ENCODE peak calls at places on chromosomes 11 and 22, in nine cellular contexts. One of them, this sample, is unnamed.
A peak's percentile ranks its signal among the peaks of the same experiment; 100 is the strongest.

GRCh38 chr11:95388086-95388485 is 157.1 kb upstream of the SESN3 start:
- DNase-seq in activated naive CD4-positive, alpha-beta T cell treated with anti-CD3 and anti-CD28 coated beads, Interleukin-2, amount 50 U/mL, for 72 hours: no peak
- DNase-seq in EL: no peak
- DNase-seq in upper lobe of right lung: no peak
- DNase-seq in GM12891: no peak
- DNase-seq in left ventricle myocardium inferior: no peak
- DNase-seq in transverse colon: no peak
- DNase-seq in cardiac muscle cell: no peak
- DNase-seq in AG09309: no peak
- DNase-seq in this sample: no peak

GRCh38 chr11:84407091-84407490 is 1120.9 kb upstream of the CCDC90B start:
- DNase-seq in GM12891: no peak
- DNase-seq in left ventricle myocardium inferior: no peak
- DNase-seq in EL: no peak
- DNase-seq in activated naive CD4-positive, alpha-beta T cell treated with anti-CD3 and anti-CD28 coated beads, Interleukin-2, amount 50 U/mL, for 72 hours: no peak
- DNase-seq in transverse colon: no peak
- DNase-seq in cardiac muscle cell: no peak
- DNase-seq in AG09309: no peak
- DNase-seq in upper lobe of right lung: no peak
- DNase-seq in this sample: no peak

GRCh38 chr11:65817312-65817814 is 16.4 kb upstream of the SNX32 start:
- DNase-seq in activated naive CD4-positive, alpha-beta T cell treated with anti-CD3 and anti-CD28 coated beads, Interleukin-2, amount 50 U/mL, for 72 hours: no peak
- DNase-seq in left ventricle myocardium inferior: no peak
- DNase-seq in EL: no peak
- DNase-seq in GM12891: no peak
- DNase-seq in AG09309: no peak
- DNase-seq in upper lobe of right lung: no peak
- DNase-seq in cardiac muscle cell: peak; percentile 24
- DNase-seq in transverse colon: no peak
- DNase-seq in this sample: no peak

GRCh38 chr11:120028181-120028935 is 109.6 kb downstream of the TRIM29 start:
- DNase-seq in transverse colon: no peak
- DNase-seq in upper lobe of right lung: no peak
- DNase-seq in activated naive CD4-positive, alpha-beta T cell treated with anti-CD3 and anti-CD28 coated beads, Interleukin-2, amount 50 U/mL, for 72 hours: no peak
- DNase-seq in cardiac muscle cell: no peak
- DNase-seq in left ventricle myocardium inferior: no peak
- DNase-seq in AG09309: no peak
- DNase-seq in EL: no peak
- DNase-seq in GM12891: no peak
- DNase-seq in this sample: no peak

GRCh38 chr11:111347723-111348115 is 31.4 kb downstream of the POU2AF1 start:
- DNase-seq in EL: peak; percentile 45
- DNase-seq in cardiac muscle cell: peak; percentile 46
- DNase-seq in AG09309: no peak
- DNase-seq in activated naive CD4-positive, alpha-beta T cell treated with anti-CD3 and anti-CD28 coated beads, Interleukin-2, amount 50 U/mL, for 72 hours: no peak
- DNase-seq in upper lobe of right lung: no peak
- DNase-seq in left ventricle myocardium inferior: no peak
- DNase-seq in GM12891: no peak
- DNase-seq in transverse colon: no peak
- DNase-seq in this sample: peak; percentile 43

GRCh38 chr11:113697798-113698407 is 8.2 kb downstream of the TMPRSS5 start:
- DNase-seq in activated naive CD4-positive, alpha-beta T cell treated with anti-CD3 and anti-CD28 coated beads, Interleukin-2, amount 50 U/mL, for 72 hours: no peak
- DNase-seq in EL: no peak
- DNase-seq in transverse colon: no peak
- DNase-seq in upper lobe of right lung: no peak
- DNase-seq in GM12891: no peak
- DNase-seq in cardiac muscle cell: no peak
- DNase-seq in AG09309: no peak
- DNase-seq in left ventricle myocardium inferior: no peak
- DNase-seq in this sample: no peak

GRCh38 chr11:13354335-13354734 is 76.7 kb downstream of the BMAL1 start:
- DNase-seq in left ventricle myocardium inferior: no peak
- DNase-seq in GM12891: no peak
- DNase-seq in activated naive CD4-positive, alpha-beta T cell treated with anti-CD3 and anti-CD28 coated beads, Interleukin-2, amount 50 U/mL, for 72 hours: no peak
- DNase-seq in upper lobe of right lung: no peak
- DNase-seq in cardiac muscle cell: peak; percentile 50
- DNase-seq in transverse colon: no peak
- DNase-seq in EL: peak; percentile 48
- DNase-seq in AG09309: no peak
- DNase-seq in this sample: peak; percentile 31

GRCh38 chr11:19604679-19605375 is 107.8 kb upstream of the NAV2 start:
- DNase-seq in left ventricle myocardium inferior: no peak
- DNase-seq in cardiac muscle cell: no peak
- DNase-seq in upper lobe of right lung: no peak
- DNase-seq in transverse colon: no peak
- DNase-seq in activated naive CD4-positive, alpha-beta T cell treated with anti-CD3 and anti-CD28 coated beads, Interleukin-2, amount 50 U/mL, for 72 hours: no peak
- DNase-seq in AG09309: no peak
- DNase-seq in GM12891: no peak
- DNase-seq in EL: no peak
- DNase-seq in this sample: no peak

GRCh38 chr11:69380921-69381581 is 87.1 kb downstream of the MYEOV start:
- DNase-seq in EL: no peak
- DNase-seq in upper lobe of right lung: peak; percentile 58
- DNase-seq in activated naive CD4-positive, alpha-beta T cell treated with anti-CD3 and anti-CD28 coated beads, Interleukin-2, amount 50 U/mL, for 72 hours: peak; percentile 44
- DNase-seq in AG09309: no peak
- DNase-seq in cardiac muscle cell: no peak
- DNase-seq in transverse colon: peak; percentile 4
- DNase-seq in GM12891: no peak
- DNase-seq in left ventricle myocardium inferior: no peak
- DNase-seq in this sample: no peak

GRCh38 chr11:46239801-46240061 is 37.7 kb upstream of the CREB3L1 start:
- DNase-seq in activated naive CD4-positive, alpha-beta T cell treated with anti-CD3 and anti-CD28 coated beads, Interleukin-2, amount 50 U/mL, for 72 hours: no peak
- DNase-seq in cardiac muscle cell: peak; percentile 48
- DNase-seq in EL: peak; percentile 64
- DNase-seq in GM12891: no peak
- DNase-seq in AG09309: no peak
- DNase-seq in upper lobe of right lung: no peak
- DNase-seq in left ventricle myocardium inferior: no peak
- DNase-seq in transverse colon: no peak
- DNase-seq in this sample: no peak

GRCh38 chr11:73236879-73237278 is 18.8 kb downstream of the P2RY2 start:
- DNase-seq in activated naive CD4-positive, alpha-beta T cell treated with anti-CD3 and anti-CD28 coated beads, Interleukin-2, amount 50 U/mL, for 72 hours: no peak
- DNase-seq in AG09309: no peak
- DNase-seq in GM12891: peak; percentile 72
- DNase-seq in transverse colon: peak; percentile 62
- DNase-seq in EL: peak; percentile 43
- DNase-seq in cardiac muscle cell: peak; percentile 49
- DNase-seq in upper lobe of right lung: peak; percentile 68
- DNase-seq in left ventricle myocardium inferior: peak; percentile 51
- DNase-seq in this sample: peak; percentile 32

GRCh38 chr11:104529213-104529612 is 365.3 kb upstream of the PDGFD start:
- DNase-seq in activated naive CD4-positive, alpha-beta T cell treated with anti-CD3 and anti-CD28 coated beads, Interleukin-2, amount 50 U/mL, for 72 hours: no peak
- DNase-seq in AG09309: no peak
- DNase-seq in left ventricle myocardium inferior: no peak
- DNase-seq in transverse colon: no peak
- DNase-seq in upper lobe of right lung: no peak
- DNase-seq in EL: no peak
- DNase-seq in cardiac muscle cell: peak; percentile 36
- DNase-seq in GM12891: no peak
- DNase-seq in this sample: no peak

GRCh38 chr11:66013762-66014100 is 1.9 kb downstream of the CST6 start:
- DNase-seq in upper lobe of right lung: no peak
- DNase-seq in activated naive CD4-positive, alpha-beta T cell treated with anti-CD3 and anti-CD28 coated beads, Interleukin-2, amount 50 U/mL, for 72 hours: no peak
- DNase-seq in transverse colon: no peak
- DNase-seq in cardiac muscle cell: no peak
- DNase-seq in GM12891: no peak
- DNase-seq in AG09309: no peak
- DNase-seq in left ventricle myocardium inferior: no peak
- DNase-seq in EL: no peak
- DNase-seq in this sample: no peak

GRCh38 chr22:40950888-40951794 is at the start of gene RBX1:
- DNase-seq in transverse colon: peak; percentile 99
- DNase-seq in left ventricle myocardium inferior: peak; percentile 98
- DNase-seq in EL: peak; percentile 98
- DNase-seq in AG09309: peak; percentile 92
- DNase-seq in upper lobe of right lung: peak; percentile 99
- DNase-seq in cardiac muscle cell: peak; percentile 99
- DNase-seq in GM12891: peak; percentile 90
- DNase-seq in activated naive CD4-positive, alpha-beta T cell treated with anti-CD3 and anti-CD28 coated beads, Interleukin-2, amount 50 U/mL, for 72 hours: peak; percentile 99
- DNase-seq in this sample: peak; percentile 99

GRCh38 chr22:24429411-24430365 is 2.3 kb downstream of the ADORA2A start:
- DNase-seq in EL: peak; percentile 43
- DNase-seq in AG09309: no peak
- DNase-seq in transverse colon: no peak
- DNase-seq in GM12891: no peak
- DNase-seq in left ventricle myocardium inferior: peak; percentile 70
- DNase-seq in activated naive CD4-positive, alpha-beta T cell treated with anti-CD3 and anti-CD28 coated beads, Interleukin-2, amount 50 U/mL, for 72 hours: no peak
- DNase-seq in upper lobe of right lung: peak; percentile 69
- DNase-seq in cardiac muscle cell: no peak
- DNase-seq in this sample: no peak

GRCh38 chr22:19213496-19214473 is 35.2 kb upstream of the SLC25A1 start:
- DNase-seq in upper lobe of right lung: no peak
- DNase-seq in activated naive CD4-positive, alpha-beta T cell treated with anti-CD3 and anti-CD28 coated beads, Interleukin-2, amount 50 U/mL, for 72 hours: no peak
- DNase-seq in transverse colon: no peak
- DNase-seq in EL: no peak
- DNase-seq in cardiac muscle cell: peak; percentile 43
- DNase-seq in GM12891: no peak
- DNase-seq in left ventricle myocardium inferior: no peak
- DNase-seq in AG09309: no peak
- DNase-seq in this sample: peak; percentile 8

GRCh38 chr11:12914401-12914912 is 94.7 kb upstream of the RASSF10 start:
- DNase-seq in EL: peak; percentile 18
- DNase-seq in cardiac muscle cell: peak; percentile 42
- DNase-seq in left ventricle myocardium inferior: peak; percentile 75
- DNase-seq in upper lobe of right lung: peak; percentile 67
- DNase-seq in AG09309: peak; percentile 31
- DNase-seq in transverse colon: peak; percentile 24
- DNase-seq in activated naive CD4-positive, alpha-beta T cell treated with anti-CD3 and anti-CD28 coated beads, Interleukin-2, amount 50 U/mL, for 72 hours: no peak
- DNase-seq in GM12891: peak; percentile 26
- DNase-seq in this sample: peak; percentile 90

GRCh38 chr22:43148581-43148980 is 2.8 kb upstream of the TSPO start:
- DNase-seq in cardiac muscle cell: no peak
- DNase-seq in transverse colon: peak; percentile 56
- DNase-seq in left ventricle myocardium inferior: no peak
- DNase-seq in EL: no peak
- DNase-seq in AG09309: no peak
- DNase-seq in activated naive CD4-positive, alpha-beta T cell treated with anti-CD3 and anti-CD28 coated beads, Interleukin-2, amount 50 U/mL, for 72 hours: no peak
- DNase-seq in GM12891: no peak
- DNase-seq in upper lobe of right lung: no peak
- DNase-seq in this sample: no peak

GRCh38 chr11:72411623-72412532 is 22.5 kb downstream of the CLPB start:
- DNase-seq in activated naive CD4-positive, alpha-beta T cell treated with anti-CD3 and anti-CD28 coated beads, Interleukin-2, amount 50 U/mL, for 72 hours: no peak
- DNase-seq in GM12891: peak; percentile 52
- DNase-seq in left ventricle myocardium inferior: no peak
- DNase-seq in transverse colon: peak; percentile 25
- DNase-seq in cardiac muscle cell: no peak
- DNase-seq in upper lobe of right lung: no peak
- DNase-seq in AG09309: no peak
- DNase-seq in EL: no peak
- DNase-seq in this sample: no peak